ENCODE peak calls at places on chromosomes 4 and X, in seven cellular contexts. K is BJ; G is stimulated activated effector memory CD8-positive, alpha-beta T cell treated with anti-CD3 and anti-CD28 coated beads, Interleukin-12 subunit alpha, Interleukin-12 subunit beta, amount 100 ng/mL, for 72 hours; R is GM20000; L is anterior cingulate cortex; T is spleen; M is PC-9. U is an unnamed sample.

GRCh38 chrX:1593286-1594271 is 2.2 kb downstream of the AKAP17A start:
- DNase-seq in K (no peak), G (peak), R (no peak), L (no peak), T (peak), M (no peak), U (no peak)

GRCh38 chr4:137532869-137533236 is 559 bp upstream of the PCDH18 start:
- DNase-seq in K (no peak), G (no peak), R (peak), L (no peak), T (no peak), M (no peak), U (no peak)

GRCh38 chrX:13120017-13120416 is 75.6 kb upstream of the FAM9C start:
- DNase-seq in K (no peak), G (no peak), R (no peak), L (no peak), T (no peak), M (no peak), U (no peak)

GRCh38 chrX:134624046-134624430 is 34.2 kb downstream of the PLAC1 start:
- DNase-seq in K (no peak), G (no peak), R (no peak), L (no peak), T (no peak), M (no peak), U (no peak)

GRCh38 chr4:88818650-88819470 is 121.2 kb upstream of the NAP1L5 start:
- DNase-seq in K (no peak), G (no peak), R (peak), L (peak), T (no peak), M (peak), U (no peak)

GRCh38 chr4:16532240-16532990 is 306.1 kb upstream of the TAPT1 start:
- DNase-seq in K (peak), G (no peak), R (no peak), L (no peak), T (no peak), M (no peak), U (peak)

GRCh38 chr4:124710911-124711310 is 1.6 kb downstream of the ANKRD50 start:
- DNase-seq in K (no peak), G (no peak), R (no peak), L (no peak), T (no peak), M (no peak), U (no peak)

GRCh38 chr4:108486046-108486445 is 134.3 kb upstream of the RPL34 start:
- DNase-seq in K (no peak), G (no peak), R (no peak), L (no peak), T (no peak), M (no peak), U (no peak)

GRCh38 chrX:103797691-103798090 is 21.1 kb downstream of the PLP1 start:
- DNase-seq in K (no peak), G (no peak), R (no peak), L (no peak), T (no peak), M (no peak), U (no peak)

GRCh38 chrX:57929373-57929772 is 19.1 kb upstream of the ZXDA start:
- DNase-seq in K (no peak), G (no peak), R (peak), L (no peak), T (no peak), M (no peak), U (no peak)

GRCh38 chr4:58566260-58566659 is 1456.1 kb upstream of the IGFBP7 start:
- DNase-seq in K (no peak), G (no peak), R (no peak), L (no peak), T (no peak), M (no peak), U (no peak)

GRCh38 chr4:109547394-109547793 is 12.7 kb upstream of the MCUB start:
- DNase-seq in K (no peak), G (no peak), R (no peak), L (no peak), T (no peak), M (no peak), U (no peak)

GRCh38 chrX:150544835-150545790 is 23.3 kb upstream of the MTM1 start:
- DNase-seq in K (no peak), G (no peak), R (no peak), L (no peak), T (no peak), M (no peak), U (no peak)

GRCh38 chrX:24243692-24244091 is 70.2 kb downstream of the SUPT20HL2 start:
- DNase-seq in K (peak), G (no peak), R (no peak), L (no peak), T (no peak), M (no peak), U (no peak)